ENCODE peak calls at places on chromosome 2, in ten cellular contexts. D, G, R, H, W, N, X, K, O and U are unnamed samples. For H3K9me3, the result is how much of the 10 kb centered on the place peaks cover.

GRCh38 chr2:110858135-110858737 is 125.9 kb downstream of the ACOXL start:
- DNase-seq in D (no peak), H (no peak), O (no peak), R (no peak), K (no peak), X (no peak), G (no peak), W (no peak), N (no peak), U (no peak)

GRCh38 chr2:120820885-120821279 is 85.2 kb downstream of the GLI2 start:
- DNase-seq in X (no peak), N (no peak), G (no peak), O (no peak), R (no peak), W (peak), K (peak), H (peak), D (peak), U (no peak)

GRCh38 chr2:74005786-74006185 is 21.1 kb downstream of the TET3 start:
- DNase-seq in W (no peak), N (no peak), O (no peak), G (no peak), X (peak), R (no peak), H (no peak), D (no peak), K (no peak), U (no peak)

GRCh38 chr2:16188256-16188890 is 248.0 kb downstream of the MYCN start:
- DNase-seq in R (no peak), X (no peak), O (no peak), K (no peak), N (no peak), H (no peak), G (no peak), W (no peak), D (no peak), U (no peak)

GRCh38 chr2:100859902-100860301 is 40.0 kb downstream of the NPAS2 start:
- DNase-seq in G (no peak), O (no peak), N (no peak), K (no peak), H (no peak), X (no peak), W (no peak), R (no peak), D (no peak), U (no peak)

GRCh38 chr2:161913865-161914264 is 160.2 kb downstream of the DPP4 start:
- DNase-seq in D (no peak), N (no peak), W (no peak), R (no peak), X (no peak), G (no peak), O (no peak), H (peak), K (no peak), U (no peak)

GRCh38 chr2:29218550-29219125 is 103.4 kb downstream of the CLIP4 start:
- DNase-seq in O (no peak), G (no peak), K (no peak), D (no peak), W (no peak), R (no peak), H (no peak), X (no peak), N (no peak), U (no peak)

GRCh38 chr2:71792926-71793761 is 339.8 kb downstream of the DYSF start:
- DNase-seq in G (no peak), X (peak), O (no peak), K (no peak), R (no peak), D (no peak), H (peak), W (no peak), N (no peak), U (no peak)

GRCh38 chr2:209323738-209324137 is 100.1 kb upstream of the MAP2 start:
- DNase-seq in G (no peak), H (no peak), O (no peak), N (no peak), W (no peak), K (no peak), X (no peak), R (no peak), D (no peak), U (no peak)

GRCh38 chr2:211328126-211328525 is 771.7 kb downstream of the CPS1 start:
- DNase-seq in N (no peak), R (no peak), W (no peak), H (no peak), O (no peak), K (no peak), G (no peak), D (no peak), X (no peak), U (no peak)

GRCh38 chr2:8095978-8096377 is 585.9 kb upstream of the ID2 start:
- DNase-seq in O (no peak), X (no peak), N (no peak), W (no peak), D (no peak), G (no peak), H (no peak), R (no peak), K (no peak), U (no peak)

GRCh38 chr2:227517724-227518123 is 45.8 kb downstream of the AGFG1 start:
- DNase-seq in X (no peak), H (no peak), D (no peak), N (no peak), K (no peak), W (no peak), O (no peak), G (no peak), R (no peak), U (no peak)

GRCh38 chr2:88729061-88729745 is 37.7 kb downstream of the RPIA start:
- DNase-seq in H (peak), D (no peak), K (no peak), X (no peak), W (no peak), N (no peak), G (no peak), O (no peak), R (no peak), U (no peak)

GRCh38 chr2:102839668-102840388 is 78.0 kb downstream of the TMEM182 start:
- DNase-seq in G (no peak), X (no peak), N (no peak), H (peak), R (no peak), O (no peak), K (no peak), W (peak), D (peak), U (no peak)

GRCh38 chr2:57217013-57217412 is 829.6 kb upstream of the VRK2 start:
- DNase-seq in H (no peak), D (no peak), G (no peak), O (no peak), N (no peak), R (no peak), X (no peak), K (no peak), W (no peak), U (no peak)
- H3K9me3 ChIP-seq in H (under half), D (under half), G (under half), O (under half), N (under half), R (under half), X (under half), K (under half), W (under half), U (under half)

GRCh38 chr2:89820248-89820647 is 1128.8 kb downstream of the RPIA start:
- DNase-seq in X (no peak), O (no peak), W (no peak), D (no peak), R (no peak), H (no peak), K (no peak), G (no peak), N (no peak), U (no peak)
- H3K9me3 ChIP-seq in X (half or more), O (under half), W (under half), D (under half), R (under half), H (under half), K (under half), G (under half), N (under half), U (half or more)

DNA sequence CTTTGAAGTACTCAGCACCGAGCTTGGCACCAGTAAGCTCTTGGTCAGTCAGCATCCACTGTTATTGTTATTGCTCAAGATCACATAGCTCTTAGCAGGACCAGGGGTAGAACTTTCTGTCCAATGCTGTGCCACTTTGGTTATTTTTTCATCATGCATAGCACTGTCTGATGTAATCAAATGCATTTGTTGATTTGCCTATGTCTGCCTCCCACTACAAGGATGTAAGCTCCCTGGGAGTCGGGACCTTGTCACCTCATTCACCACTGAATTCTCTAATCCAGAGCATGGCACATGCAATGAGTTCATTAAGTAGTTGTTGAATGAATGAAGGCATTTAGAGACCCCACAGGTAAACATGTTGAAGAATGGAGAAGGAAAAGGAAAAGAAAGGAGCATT is 29.0 kb upstream of the DLX1 start:
- DNase-seq in K (no peak), N (no peak), G (no peak), W (no peak), D (no peak), H (no peak), X (no peak), O (no peak), R (no peak), U (no peak)
- H3K9me3 ChIP-seq in K (under half), N (under half), G (under half), W (under half), D (under half), H (under half), X (under half), O (under half), R (under half), U (under half)

GRCh38 chr2:224429441-224429810 is 27.5 kb upstream of the FAM124B start:
- DNase-seq in D (no peak), R (no peak), G (no peak), O (no peak), W (no peak), N (no peak), X (no peak), H (no peak), K (no peak), U (no peak)

GRCh38 chr2:224432003-224432574 is 30.2 kb upstream of the FAM124B start:
- DNase-seq in N (no peak), W (no peak), D (no peak), K (no peak), X (no peak), G (no peak), O (no peak), R (no peak), H (no peak), U (no peak)

GRCh38 chr2:224426650-224427049 is 24.7 kb upstream of the FAM124B start:
- DNase-seq in W (no peak), X (no peak), G (no peak), N (no peak), H (no peak), O (no peak), R (no peak), K (no peak), D (no peak), U (no peak)

GRCh38 chr2:224433442-224433841 is 31.5 kb upstream of the FAM124B start:
- DNase-seq in O (no peak), D (no peak), K (no peak), W (no peak), H (no peak), N (no peak), G (no peak), R (no peak), X (no peak), U (no peak)

GRCh38 chr2:224428787-224429440 is 27.0 kb upstream of the FAM124B start:
- DNase-seq in X (no peak), G (no peak), O (no peak), R (no peak), W (no peak), D (no peak), H (no peak), K (no peak), N (no peak), U (no peak)
- H3K9me3 ChIP-seq in X (under half), G (under half), O (under half), R (under half), W (under half), D (under half), H (under half), K (under half), N (under half), U (under half)

DNA sequence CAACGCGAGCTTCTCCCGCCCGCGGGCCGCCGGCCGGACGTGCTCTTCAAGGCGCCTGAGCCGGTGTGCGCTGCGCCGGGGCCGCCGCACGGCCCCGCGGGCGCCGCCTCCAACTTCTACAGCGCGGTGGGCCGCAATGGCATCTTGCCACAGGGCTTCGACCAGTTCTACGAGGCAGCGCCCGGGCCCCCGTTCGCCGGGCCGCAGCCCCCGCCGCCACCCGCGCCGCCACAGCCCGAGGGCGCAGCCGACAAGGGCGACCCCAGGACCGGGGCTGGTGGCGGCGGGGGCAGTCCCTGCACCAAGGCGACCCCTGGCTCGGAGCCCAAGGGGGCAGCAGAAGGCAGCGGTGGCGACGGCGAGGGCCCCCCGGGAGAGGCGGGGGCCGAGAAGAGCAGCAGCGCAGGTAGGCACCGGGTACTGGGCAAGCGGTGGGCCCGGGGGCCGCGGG is 676 bp downstream of the HOXD11 start:
- DNase-seq in D (no peak), R (no peak), H (no peak), W (no peak), K (peak), X (no peak), G (no peak), N (no peak), O (no peak), U (no peak)
- H3K9me3 ChIP-seq in D (under half), R (under half), H (under half), W (under half), K (under half), X (under half), G (under half), N (under half), O (under half), U (under half)